ENCODE peak calls at places on chromosome 19, in nine cellular contexts. L is HCT116; H is ovary; D is upper lobe of left lung; S is neural progenitor cell; M is CD8-positive, alpha-beta memory T cell; I is cardiac muscle cell; G is esophagus squamous epithelium; Z is adipocyte. X is an unnamed sample.

GRCh38 chr19:407501-408440 is 1.2 kb downstream of the C2CD4C start:
- DNase-seq in Z (no peak), D (peak; percentile 80), G (no peak), S (no peak), M (no peak), I (no peak), H (peak; percentile 35), L (no peak), X (no peak)

GRCh38 chr19:13819242-13819641 is 24.0 kb downstream of the ZSWIM4 start:
- DNase-seq in M (no peak), S (no peak), H (no peak), I (no peak), L (no peak), G (no peak), Z (no peak), D (peak; percentile 73), X (no peak)

GRCh38 chr19:43560687-43561086 is 14.6 kb downstream of the XRCC1 start:
- DNase-seq in Z (no peak), H (no peak), M (no peak), G (no peak), L (no peak), D (no peak), I (no peak), S (no peak), X (no peak)

GRCh38 chr19:51158474-51159129 is 16.5 kb downstream of the SIGLEC7 start:
- DNase-seq in S (peak; percentile 69), G (no peak), L (peak; percentile 36), D (no peak), I (peak; percentile 47), M (peak; percentile 52), H (no peak), Z (peak; percentile 9), X (peak; percentile 30)

GRCh38 chr19:50555033-50555432 is 13.2 kb downstream of the LRRC4B start:
- DNase-seq in L (no peak), D (no peak), I (no peak), M (no peak), S (no peak), H (no peak), Z (no peak), G (no peak), X (no peak)

GRCh38 chr19:4694211-4694987 is 24.3 kb upstream of the MYDGF start:
- DNase-seq in Z (peak; percentile 28), H (no peak), G (peak; percentile 26), L (peak; percentile 93), I (peak; percentile 94), S (no peak), D (no peak), M (no peak), X (peak; percentile 99)

GRCh38 chr19:46840157-46840942 is 10.3 kb downstream of the AP2S1 start:
- DNase-seq in I (peak; percentile 78), Z (peak; percentile 85), M (peak; percentile 49), G (no peak), S (peak; percentile 91), D (no peak), H (peak; percentile 77), L (no peak), X (no peak)

GRCh38 chr19:16668176-16668575 is 7.2 kb downstream of the TMEM38A start:
- DNase-seq in Z (no peak), S (no peak), H (no peak), G (no peak), M (no peak), D (no peak), L (no peak), I (no peak), X (no peak)

GRCh38 chr19:42274065-42274682 is 5.1 kb downstream of the CIC start:
- DNase-seq in I (no peak), G (no peak), S (no peak), L (no peak), D (peak; percentile 79), Z (no peak), M (no peak), H (no peak), X (no peak)

GRCh38 chr19:16148443-16149045 is 5.1 kb downstream of the HSH2D start:
- DNase-seq in I (no peak), H (no peak), L (no peak), D (no peak), Z (no peak), S (no peak), G (no peak), M (no peak), X (no peak)

GRCh38 chr19:10655457-10656312 is 1.5 kb downstream of the ILF3 start:
- DNase-seq in L (no peak), D (no peak), M (no peak), G (no peak), Z (peak; percentile 62), S (peak; percentile 52), H (no peak), I (peak; percentile 27), X (no peak)

GRCh38 chr19:10662384-10663251 is 8.5 kb downstream of the ILF3 start:
- DNase-seq in L (no peak), I (peak; percentile 59), G (no peak), S (no peak), H (no peak), Z (peak; percentile 14), M (no peak), D (no peak), X (no peak)

GRCh38 chr19:10654610-10655456 is 687 bp downstream of the ILF3 start:
- DNase-seq in S (peak; percentile 95), Z (peak; percentile 76), M (no peak), G (no peak), H (peak; percentile 80), D (no peak), L (no peak), I (peak; percentile 47), X (no peak)

GRCh38 chr19:10661946-10662345 is 7.8 kb downstream of the ILF3 start:
- DNase-seq in S (no peak), L (no peak), D (no peak), Z (no peak), M (no peak), I (no peak), H (no peak), G (no peak), X (no peak)

DNA sequence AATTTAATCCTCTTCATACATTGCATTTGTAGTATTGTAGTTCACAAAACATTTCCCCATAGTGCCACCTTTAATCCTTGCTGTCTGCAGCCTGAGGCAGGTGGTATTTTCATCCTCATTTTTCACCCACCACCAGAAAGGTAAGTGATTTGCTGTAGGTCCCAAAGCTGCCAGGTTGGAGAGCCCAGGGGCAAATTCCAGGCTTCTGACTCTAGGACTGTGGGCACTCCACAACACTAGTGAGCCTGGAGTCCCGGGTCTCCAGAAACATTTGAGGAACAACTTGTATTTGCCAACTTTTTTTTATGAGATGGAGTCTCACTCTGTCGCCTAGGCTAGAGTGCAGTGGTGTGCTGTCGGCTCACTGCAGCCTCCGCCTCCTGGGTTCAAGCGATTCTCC is 6.2 kb downstream of the ILF3 start:
- DNase-seq in D (no peak), G (no peak), M (no peak), H (no peak), Z (no peak), S (no peak), I (no peak), L (no peak), X (no peak)
- H3K4me1 ChIP-seq in D (peaks cover 88% of the 10 kb centered on the region), G (peaks cover 43% of the 10 kb centered on the region), M (peaks cover 75% of the 10 kb centered on the region), H (peaks cover 16% of the 10 kb centered on the region), Z (peaks cover 26% of the 10 kb centered on the region), S (peaks cover 30% of the 10 kb centered on the region), I (peaks cover 19% of the 10 kb centered on the region), L (peaks cover 4% of the 10 kb centered on the region), X (peaks cover 34% of the 10 kb centered on the region)

DNA sequence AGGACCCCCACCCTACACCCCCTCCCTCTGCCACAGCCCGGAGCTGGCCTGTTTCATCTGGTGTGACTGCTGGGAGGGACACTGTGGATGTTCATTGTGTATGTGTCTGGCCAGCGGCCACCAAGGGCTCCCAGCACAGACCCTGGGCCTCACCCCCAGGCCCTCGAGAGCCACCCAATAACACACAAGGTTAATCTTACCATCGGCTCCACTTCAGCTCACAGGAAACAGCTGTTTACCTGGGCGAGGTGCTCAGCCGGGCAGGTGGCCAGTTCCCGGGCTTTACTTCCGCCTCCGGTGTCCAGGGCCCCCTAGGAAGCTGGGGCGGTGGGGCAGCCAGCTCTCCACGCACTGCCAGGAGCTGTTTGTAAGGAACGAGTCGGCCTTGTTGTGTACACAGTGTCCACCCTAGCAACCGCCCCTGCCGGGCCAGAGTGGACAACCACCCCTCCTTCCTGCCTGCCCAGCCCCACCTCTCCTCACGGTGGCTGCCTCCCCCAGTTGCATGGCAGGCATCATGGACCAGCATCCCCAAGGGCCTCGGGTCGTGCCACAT is 49.5 kb downstream of the COMP start:
- DNase-seq in S (no peak), L (no peak), G (no peak), H (peak; percentile 67), M (no peak), Z (no peak), I (no peak), D (peak; percentile 91), X (no peak)
- H3K4me1 ChIP-seq in S (peaks cover 22% of the 10 kb centered on the region), L (no peaks in the 10 kb centered on the region), G (peaks cover 4% of the 10 kb centered on the region), H (peaks cover 12% of the 10 kb centered on the region), M (no peaks in the 10 kb centered on the region), Z (no peaks in the 10 kb centered on the region), I (peaks cover 56% of the 10 kb centered on the region), D (peaks cover 38% of the 10 kb centered on the region), X (no peaks in the 10 kb centered on the region)

GRCh38 chr19:24000656-24001055 is 86.0 kb downstream of the ZNF726 start:
- DNase-seq in L (no peak), H (no peak), M (no peak), G (no peak), Z (no peak), I (no peak), D (no peak), S (no peak), X (no peak)

GRCh38 chr19:23999821-24000610 is 85.3 kb downstream of the ZNF726 start:
- DNase-seq in D (no peak), I (no peak), M (no peak), L (no peak), G (no peak), Z (no peak), H (no peak), S (no peak), X (no peak)

GRCh38 chr19:23992348-23992747 is 77.7 kb downstream of the ZNF726 start:
- DNase-seq in G (no peak), H (no peak), M (peak; percentile 23), D (no peak), L (no peak), I (no peak), S (no peak), Z (no peak), X (no peak)

GRCh38 chr19:23998568-23998967 is 83.9 kb downstream of the ZNF726 start:
- DNase-seq in Z (no peak), G (no peak), M (no peak), L (no peak), D (no peak), H (no peak), I (no peak), S (no peak), X (no peak)

DNA sequence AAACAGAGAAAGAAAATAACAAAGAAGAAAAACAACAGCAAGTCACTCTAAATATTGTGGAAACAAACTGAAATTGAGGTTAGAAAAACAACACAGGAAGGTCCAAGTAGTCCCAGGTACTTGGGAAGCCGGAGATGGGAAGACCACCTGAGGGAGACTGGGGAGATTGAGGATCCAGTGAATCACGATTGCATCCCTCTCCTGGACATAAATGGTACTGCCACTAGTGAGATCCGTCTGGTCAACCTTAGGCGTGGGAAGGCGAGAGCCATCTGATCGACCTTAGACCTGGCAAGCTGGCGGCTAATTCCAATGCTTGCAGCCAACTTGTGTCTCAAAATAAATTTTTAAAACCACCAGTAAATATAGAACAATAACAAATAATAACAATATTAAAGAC is 81.9 kb downstream of the ZNF726 start:
- DNase-seq in G (no peak), M (no peak), Z (peak; percentile 3), L (peak; percentile 3), H (no peak), D (no peak), I (no peak), S (peak; percentile 23), X (no peak)
- H3K4me1 ChIP-seq in G (no peaks in the 10 kb centered on the region), M (peaks cover 7% of the 10 kb centered on the region), Z (no peaks in the 10 kb centered on the region), L (no peaks in the 10 kb centered on the region), H (no peaks in the 10 kb centered on the region), D (no peaks in the 10 kb centered on the region), I (no peaks in the 10 kb centered on the region), S (no peaks in the 10 kb centered on the region), X (no peaks in the 10 kb centered on the region)

GRCh38 chr19:6086081-6086858 is 24.0 kb downstream of the RFX2 start:
- DNase-seq in M (no peak), Z (no peak), L (no peak), S (no peak), D (no peak), I (peak; percentile 49), H (no peak), G (no peak), X (no peak)
- H3K4me1 ChIP-seq in M (peaks cover 22% of the 10 kb centered on the region), Z (peaks cover 65% of the 10 kb centered on the region), L (peaks cover 32% of the 10 kb centered on the region), S (peaks cover 19% of the 10 kb centered on the region), D (peaks cover 28% of the 10 kb centered on the region), I (peaks cover 5% of the 10 kb centered on the region), H (peaks cover 15% of the 10 kb centered on the region), G (peaks cover 27% of the 10 kb centered on the region), X (peaks cover 38% of the 10 kb centered on the region)

X was measured in keratinocyte.